ENCODE peak calls at places on chromosomes 1 and 21, in eight cellular contexts. F is choroid plexus epithelial cell; L is activated naive CD4-positive, alpha-beta T cell; H is heart left ventricle; J is DMS 273 treated with DMSO at 0.1 percent for 48 hours; Z is naive thymus-derived CD8-positive, alpha-beta T cell; P is osteocyte; N is nucleus accumbens. M is an unnamed sample.

GRCh38 chr1:221462345-221462744 is 279.5 kb downstream of the DUSP10 start:
- DNase-seq in F (peak), L (no peak), H (no peak), J (no peak), Z (no peak), P (no peak), N (no peak), M (no peak)

GRCh38 chr1:169949139-169949538 is 55.4 kb upstream of the SCYL3 start:
- DNase-seq in F (peak), L (no peak), H (no peak), J (no peak), Z (no peak), P (no peak), N (no peak), M (no peak)

GRCh38 chr21:42262826-42263225 is 43.9 kb downstream of the ABCG1 start:
- DNase-seq in F (peak), L (no peak), H (peak), J (no peak), Z (no peak), P (no peak), N (peak), M (peak)

GRCh38 chr1:25912076-25912831 is 6.0 kb upstream of the STMN1 start:
- DNase-seq in F (peak), L (no peak), H (no peak), J (no peak), Z (no peak), P (no peak), N (no peak), M (no peak)

GRCh38 chr1:207039380-207040180 is 7.0 kb upstream of the C1orf116 start:
- DNase-seq in F (no peak), L (no peak), H (no peak), J (no peak), Z (no peak), P (no peak), N (no peak), M (no peak)

GRCh38 chr1:53448241-53448841 is 10.9 kb upstream of the DMRTB1 start:
- DNase-seq in F (no peak), L (no peak), H (no peak), J (no peak), Z (no peak), P (no peak), N (no peak), M (no peak)

GRCh38 chr21:38323721-38324591 is 67.2 kb downstream of the KCNJ15 start:
- DNase-seq in F (peak), L (no peak), H (no peak), J (peak), Z (no peak), P (peak), N (no peak), M (peak)

GRCh38 chr1:247948558-247948957 is at the start of gene OR2L8:
- DNase-seq in F (no peak), L (no peak), H (no peak), J (no peak), Z (no peak), P (no peak), N (no peak), M (no peak)

GRCh38 chr1:67897270-67897949 is 64.1 kb upstream of the GNG12 start:
- DNase-seq in F (peak), L (no peak), H (no peak), J (no peak), Z (no peak), P (no peak), N (no peak), M (no peak)

GRCh38 chr1:2556277-2557145 is at the start of gene TNFRSF14:
- DNase-seq in F (peak), L (peak), H (peak), J (no peak), Z (peak), P (no peak), N (no peak), M (no peak)

GRCh38 chr1:78718566-78718965 is 68.9 kb downstream of the IFI44 start:
- DNase-seq in F (peak), L (no peak), H (no peak), J (no peak), Z (no peak), P (no peak), N (no peak), M (no peak)

GRCh38 chr1:93769767-93770166 is 88.1 kb upstream of the BCAR3 start:
- DNase-seq in F (no peak), L (no peak), H (no peak), J (no peak), Z (no peak), P (no peak), N (no peak), M (no peak)

GRCh38 chr21:35026617-35027557 is 22.2 kb downstream of the RUNX1 start:
- DNase-seq in F (peak), L (peak), H (peak), J (no peak), Z (peak), P (no peak), N (no peak), M (no peak)

M was measured in NCI-H1092.